ENCODE peak calls at places on chromosomes 5 and 9, in four cellular contexts. I is activated naive CD8-positive, alpha-beta T cell treated with anti-CD3 and anti-CD28 coated beads for 36 hours; L is dorsolateral prefrontal cortex; R is LoVo. G is an unnamed sample.

GRCh38 chr5:172830876-172831662 is 3.0 kb upstream of the ERGIC1 start:
- DNase-seq in I (no peak), L (no peak), R (no peak), G (no peak)

GRCh38 chr9:17342696-17343095 is 207.9 kb downstream of the CNTLN start:
- DNase-seq in I (no peak), L (no peak), R (no peak), G (no peak)

GRCh38 chr5:107424461-107424860 is 246.3 kb downstream of the EFNA5 start:
- DNase-seq in I (no peak), L (no peak), R (no peak), G (no peak)

GRCh38 chr5:55176176-55176818 is 3.3 kb upstream of the CDC20B start:
- DNase-seq in I (peak), L (no peak), R (peak), G (peak)

GRCh38 chr9:71607571-71607970 is 160.7 kb downstream of the CEMIP2 start:
- DNase-seq in I (no peak), L (no peak), R (no peak), G (no peak)

GRCh38 chr9:125468646-125469045 is 207.0 kb downstream of the GAPVD1 start:
- DNase-seq in I (no peak), L (no peak), R (no peak), G (no peak)

GRCh38 chr5:8188874-8189588 is 320.1 kb downstream of the MTRR start:
- DNase-seq in I (no peak), L (no peak), R (no peak), G (no peak)

GRCh38 chr5:1103505-1104326 is 8.1 kb downstream of the SLC12A7 start:
- DNase-seq in I (no peak), L (no peak), R (no peak), G (no peak)

GRCh38 chr5:37532976-37533740 is 154.0 kb downstream of the WDR70 start:
- DNase-seq in I (no peak), L (no peak), R (no peak), G (no peak)

G was measured in stimulated activated naive CD8-positive, alpha-beta T cell treated with anti-CD3 and anti-CD28 coated beads, Interleukin-15, Interleukin-2, amounts not matched to agents 100 U/mL and 50 U/mL, for 24 hours.